ENCODE peak calls at places on chromosomes 6 and 20, in five cellular contexts. P, M, J, S and W are unnamed samples.

GRCh38 chr6:121142093-121142492 is 192.2 kb downstream of the TBC1D32 start:
- DNase-seq in P (peak; percentile 2), M (no peak), J (no peak), S (no peak), W (no peak)

GRCh38 chr20:17344775-17345174 is 117.9 kb downstream of the PCSK2 start:
- DNase-seq in P (no peak), M (no peak), J (no peak), S (no peak), W (no peak)

GRCh38 chr6:17394192-17394611 is 807 bp downstream of the CAP2 start:
- DNase-seq in P (peak; percentile 73), M (peak; percentile 0), J (no peak), S (peak; percentile 71), W (peak; percentile 69)

GRCh38 chr6:107132330-107132954 is 17.1 kb upstream of the BEND3 start:
- DNase-seq in P (no peak), M (peak; percentile 10), J (no peak), S (peak; percentile 55), W (peak; percentile 52)

GRCh38 chr6:99434702-99435530 is 9.8 kb upstream of the PNISR start:
- DNase-seq in P (peak; percentile 9), M (no peak), J (no peak), S (peak; percentile 59), W (peak; percentile 65)

GRCh38 chr6:145838305-145838704 is 23.7 kb upstream of the FBXO30 start:
- DNase-seq in P (peak; percentile 55), M (no peak), J (no peak), S (no peak), W (no peak)

GRCh38 chr6:30685977-30686907 is at the start of gene PPP1R18:
- DNase-seq in P (peak; percentile 76), M (peak; percentile 86), J (peak; percentile 54), S (no peak), W (peak; percentile 57)

GRCh38 chr20:20864346-20865096 is 152.1 kb upstream of the RALGAPA2 start:
- DNase-seq in P (peak; percentile 17), M (no peak), J (no peak), S (no peak), W (peak; percentile 6)

GRCh38 chr6:90157441-90157840 is 139.2 kb downstream of the BACH2 start:
- DNase-seq in P (no peak), M (no peak), J (no peak), S (no peak), W (no peak)

GRCh38 chr20:20463933-20464374 is 96.0 kb downstream of the INSM1 start:
- DNase-seq in P (no peak), M (no peak), J (peak; percentile 64), S (peak; percentile 29), W (peak; percentile 47)

GRCh38 chr6:167338551-167339117 is 13.7 kb downstream of the TTLL2 start:
- DNase-seq in P (no peak), M (no peak), J (no peak), S (no peak), W (no peak)

GRCh38 chr20:57896017-57896416 is 186.2 kb upstream of the PMEPA1 start:
- DNase-seq in P (no peak), M (no peak), J (no peak), S (no peak), W (no peak)

GRCh38 chr20:31934968-31935764 is 16.7 kb downstream of the PDRG1 start:
- DNase-seq in P (no peak), M (no peak), J (no peak), S (no peak), W (no peak)

GRCh38 chr6:93679836-93680235 is 260.5 kb upstream of the EPHA7 start:
- DNase-seq in P (no peak), M (no peak), J (no peak), S (peak; percentile 29), W (peak; percentile 30)

GRCh38 chr6:166618251-166618650 is 8.8 kb downstream of the RPS6KA2 start:
- DNase-seq in P (no peak), M (no peak), J (no peak), S (no peak), W (no peak)

GRCh38 chr6:138817799-138818198 is 21.9 kb downstream of the ECT2L start:
- DNase-seq in P (peak; percentile 100), M (no peak), J (no peak), S (peak; percentile 66), W (peak; percentile 95)

GRCh38 chr6:155177369-155177961 is 86.3 kb upstream of the CLDN20 start:
- DNase-seq in P (peak; percentile 47), M (no peak), J (no peak), S (peak; percentile 89), W (peak; percentile 90)

GRCh38 chr6:146805546-146806325 is 207.0 kb downstream of the ADGB start:
- DNase-seq in P (no peak), M (no peak), J (no peak), S (peak; percentile 41), W (peak; percentile 14)